ENCODE peak calls at places on chromosomes 11 and 22, in five cellular contexts. One of them, this sample, is unnamed.

GRCh38 chr11:57303280-57303989 is 21.3 kb downstream of the TNKS1BP1 start:
- DNase-seq in thoracic aorta: no peak
- DNase-seq in adrenal gland: no peak
- DNase-seq in transverse colon: no peak
- DNase-seq in SK-N-SH: peak; percentile 36
- DNase-seq in this sample: no peak

GRCh38 chr22:35205141-35205775 is 52.0 kb upstream of the HMGXB4 start:
- DNase-seq in thoracic aorta: no peak
- DNase-seq in transverse colon: no peak
- DNase-seq in SK-N-SH: no peak
- DNase-seq in adrenal gland: no peak
- DNase-seq in this sample: no peak

GRCh38 chr11:8671242-8671641 is 11.2 kb downstream of the TRIM66 start:
- DNase-seq in thoracic aorta: peak; percentile 37
- DNase-seq in transverse colon: peak; percentile 14
- DNase-seq in adrenal gland: peak; percentile 84
- DNase-seq in SK-N-SH: peak; percentile 32
- DNase-seq in this sample: no peak

GRCh38 chr22:45511847-45512261 is 9.2 kb downstream of the FBLN1 start:
- DNase-seq in thoracic aorta: no peak
- DNase-seq in transverse colon: peak; percentile 62
- DNase-seq in adrenal gland: peak; percentile 48
- DNase-seq in SK-N-SH: no peak
- DNase-seq in this sample: no peak

GRCh38 chr11:67300756-67301312 is 2.5 kb upstream of the SSH3 start:
- DNase-seq in adrenal gland: no peak
- DNase-seq in SK-N-SH: no peak
- DNase-seq in thoracic aorta: no peak
- DNase-seq in transverse colon: peak; percentile 6
- DNase-seq in this sample: no peak

GRCh38 chr22:11628651-11629511 is 3899.1 kb upstream of the OR11H1 start:
- DNase-seq in adrenal gland: no peak
- DNase-seq in thoracic aorta: no peak
- DNase-seq in transverse colon: no peak
- DNase-seq in SK-N-SH: no peak
- DNase-seq in this sample: no peak

GRCh38 chr11:76609736-76610370 is 60.7 kb downstream of the LRRC32 start:
- DNase-seq in thoracic aorta: no peak
- DNase-seq in adrenal gland: no peak
- DNase-seq in transverse colon: no peak
- DNase-seq in SK-N-SH: peak; percentile 5
- DNase-seq in this sample: no peak

GRCh38 chr22:18152519-18152918 is 2.5 kb downstream of the USP18 start:
- DNase-seq in SK-N-SH: no peak
- DNase-seq in adrenal gland: no peak
- DNase-seq in thoracic aorta: no peak
- DNase-seq in transverse colon: no peak
- DNase-seq in this sample: no peak

GRCh38 chr11:20077973-20078372 is 82.3 kb downstream of the DBX1 start:
- DNase-seq in thoracic aorta: no peak
- DNase-seq in adrenal gland: no peak
- DNase-seq in SK-N-SH: no peak
- DNase-seq in transverse colon: no peak
- DNase-seq in this sample: no peak

GRCh38 chr11:68145120-68145866 is 24.1 kb upstream of the CHKA start:
- DNase-seq in thoracic aorta: no peak
- DNase-seq in transverse colon: no peak
- DNase-seq in SK-N-SH: no peak
- DNase-seq in adrenal gland: peak; percentile 81
- DNase-seq in this sample: no peak

GRCh38 chr11:95991101-95991500 is 67.2 kb upstream of the MTMR2 start:
- DNase-seq in transverse colon: no peak
- DNase-seq in adrenal gland: no peak
- DNase-seq in thoracic aorta: no peak
- DNase-seq in SK-N-SH: no peak
- DNase-seq in this sample: no peak

GRCh38 chr11:70581991-70582885 is 183.9 kb downstream of the CTTN start:
- DNase-seq in transverse colon: no peak
- DNase-seq in SK-N-SH: peak; percentile 89
- DNase-seq in thoracic aorta: no peak
- DNase-seq in adrenal gland: no peak
- DNase-seq in this sample: no peak

GRCh38 chr22:17098379-17098819 is 13.6 kb downstream of the IL17RA start:
- DNase-seq in SK-N-SH: no peak
- DNase-seq in adrenal gland: peak; percentile 37
- DNase-seq in thoracic aorta: no peak
- DNase-seq in transverse colon: no peak
- DNase-seq in this sample: no peak

GRCh38 chr11:91664521-91664920 is 560.1 kb upstream of the FAT3 start:
- DNase-seq in adrenal gland: no peak
- DNase-seq in SK-N-SH: no peak
- DNase-seq in transverse colon: no peak
- DNase-seq in thoracic aorta: no peak
- DNase-seq in this sample: no peak

GRCh38 chr11:57574061-57574460 is 6.6 kb upstream of the UBE2L6 start:
- DNase-seq in SK-N-SH: no peak
- DNase-seq in thoracic aorta: no peak
- DNase-seq in transverse colon: no peak
- DNase-seq in adrenal gland: no peak
- DNase-seq in this sample: no peak

GRCh38 chr11:17927643-17928343 is 85.1 kb downstream of the SERGEF start:
- DNase-seq in adrenal gland: no peak
- DNase-seq in transverse colon: no peak
- DNase-seq in thoracic aorta: no peak
- DNase-seq in SK-N-SH: no peak
- DNase-seq in this sample: no peak

GRCh38 chr22:34669001-34669400 is 397.0 kb upstream of the ISX start:
- DNase-seq in thoracic aorta: no peak
- DNase-seq in SK-N-SH: no peak
- DNase-seq in transverse colon: no peak
- DNase-seq in adrenal gland: no peak
- DNase-seq in this sample: no peak

GRCh38 chr11:78251083-78251699 is 62.5 kb downstream of the USP35 start:
- DNase-seq in thoracic aorta: no peak
- DNase-seq in adrenal gland: peak; percentile 38
- DNase-seq in transverse colon: no peak
- DNase-seq in SK-N-SH: no peak
- DNase-seq in this sample: no peak

GRCh38 chr11:5507586-5508305 is 2.0 kb downstream of the UBQLN3 start:
- DNase-seq in thoracic aorta: no peak
- DNase-seq in SK-N-SH: no peak
- DNase-seq in transverse colon: no peak
- DNase-seq in adrenal gland: peak; percentile 26
- DNase-seq in this sample: no peak

GRCh38 chr11:111378773-111379499 is at the start of gene POU2AF1:
- DNase-seq in adrenal gland: no peak
- DNase-seq in transverse colon: peak; percentile 75
- DNase-seq in thoracic aorta: no peak
- DNase-seq in SK-N-SH: no peak
- DNase-seq in this sample: peak; percentile 22

GRCh38 chr11:65432133-65432650 is 9.6 kb downstream of the NEAT1 start:
- DNase-seq in transverse colon: no peak
- DNase-seq in thoracic aorta: no peak
- DNase-seq in adrenal gland: no peak
- DNase-seq in SK-N-SH: no peak
- DNase-seq in this sample: no peak

GRCh38 chr11:43447124-43447523 is 88.4 kb downstream of the TTC17 start:
- DNase-seq in thoracic aorta: no peak
- DNase-seq in SK-N-SH: no peak
- DNase-seq in transverse colon: no peak
- DNase-seq in adrenal gland: no peak
- DNase-seq in this sample: no peak

GRCh38 chr11:77113382-77114088 is 10.9 kb downstream of the OMP start:
- DNase-seq in SK-N-SH: peak; percentile 74
- DNase-seq in thoracic aorta: no peak
- DNase-seq in transverse colon: no peak
- DNase-seq in adrenal gland: peak; percentile 77
- DNase-seq in this sample: no peak

GRCh38 chr11:119705362-119705761 is 23.6 kb downstream of the NECTIN1 start:
- DNase-seq in transverse colon: no peak
- DNase-seq in adrenal gland: no peak
- DNase-seq in thoracic aorta: no peak
- DNase-seq in SK-N-SH: no peak
- DNase-seq in this sample: no peak

GRCh38 chr11:134069996-134070845 is 1.3 kb downstream of the JAM3 start:
- DNase-seq in thoracic aorta: no peak
- DNase-seq in transverse colon: no peak
- DNase-seq in adrenal gland: no peak
- DNase-seq in SK-N-SH: no peak
- DNase-seq in this sample: no peak

GRCh38 chr11:30465623-30466022 is 120.5 kb downstream of the MPPED2 start:
- DNase-seq in thoracic aorta: no peak
- DNase-seq in transverse colon: no peak
- DNase-seq in adrenal gland: no peak
- DNase-seq in SK-N-SH: no peak
- DNase-seq in this sample: no peak
- H3K4me1 ChIP-seq in thoracic aorta: peaks cover 33% of the 10 kb centered on the region
- H3K4me1 ChIP-seq in transverse colon: no peaks in the 10 kb centered on the region
- H3K4me1 ChIP-seq in adrenal gland: no peaks in the 10 kb centered on the region
- H3K4me1 ChIP-seq in SK-N-SH: no peaks in the 10 kb centered on the region
- H3K4me1 ChIP-seq in this sample: no peaks in the 10 kb centered on the region

DNA sequence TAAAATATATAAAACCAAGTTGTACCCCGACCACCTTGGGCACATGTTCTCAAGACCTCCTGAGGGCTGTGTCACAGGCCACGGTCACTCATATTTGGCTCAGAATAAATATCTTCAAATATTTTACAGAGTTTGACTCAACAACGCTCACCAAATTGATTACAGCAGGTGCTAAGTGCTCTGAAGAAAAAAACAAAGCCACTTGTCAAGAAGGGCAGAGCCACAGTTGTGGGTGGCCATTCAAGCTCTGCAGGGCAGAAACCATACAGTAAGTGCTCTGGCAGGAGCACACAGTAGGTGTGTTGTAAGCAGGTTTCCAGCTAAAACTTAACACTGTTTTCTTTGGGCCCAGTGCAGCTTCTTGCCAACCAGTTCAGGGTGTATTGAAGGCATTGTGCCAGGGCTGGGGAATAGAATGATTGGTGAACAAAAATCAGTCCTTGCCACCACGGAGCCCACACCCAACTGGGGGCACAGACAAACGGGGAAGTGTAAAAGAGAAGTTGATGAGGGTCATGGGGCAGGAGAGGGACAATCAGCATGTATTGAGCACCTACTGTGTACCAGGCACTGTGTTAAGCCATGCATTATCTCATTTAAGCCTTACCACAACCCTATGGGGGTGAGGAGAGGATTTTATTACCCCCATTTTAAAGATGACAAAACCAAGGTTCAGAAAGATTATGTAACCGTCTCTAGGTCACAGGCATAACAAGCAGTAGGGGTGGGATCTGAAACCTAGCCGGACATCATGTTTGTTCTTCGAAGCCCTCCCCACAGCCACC is 18.2 kb downstream of the ARRB1 start:
- DNase-seq in thoracic aorta: no peak
- DNase-seq in transverse colon: no peak
- DNase-seq in SK-N-SH: no peak
- DNase-seq in adrenal gland: no peak
- DNase-seq in this sample: no peak
- H3K4me1 ChIP-seq in thoracic aorta: peaks cover 3% of the 10 kb centered on the region
- H3K4me1 ChIP-seq in transverse colon: peaks cover 73% of the 10 kb centered on the region
- H3K4me1 ChIP-seq in SK-N-SH: peaks cover 54% of the 10 kb centered on the region
- H3K4me1 ChIP-seq in adrenal gland: peaks cover 46% of the 10 kb centered on the region
- H3K4me1 ChIP-seq in this sample: peaks cover 69% of the 10 kb centered on the region

DNA sequence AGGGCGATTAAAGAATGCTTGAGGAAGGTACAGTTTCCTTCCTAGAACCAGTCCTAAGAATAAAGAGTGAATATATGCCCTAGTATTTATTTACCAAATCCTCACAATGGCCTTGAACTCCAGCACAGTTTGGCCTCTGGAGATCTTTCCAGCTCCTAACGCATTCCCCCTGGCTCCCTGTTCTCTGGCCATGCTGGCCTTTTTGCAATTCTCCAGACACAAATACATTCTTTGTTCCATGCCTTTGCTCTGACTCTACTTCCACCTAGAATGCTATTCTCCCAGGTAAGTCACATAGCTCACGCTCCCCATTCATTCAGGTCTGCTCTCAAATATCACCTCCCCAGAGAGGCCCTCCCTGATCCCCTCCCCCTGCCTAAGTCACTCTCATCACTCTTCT is 3.7 kb upstream of the DGKZ start:
- DNase-seq in thoracic aorta: no peak
- DNase-seq in adrenal gland: no peak
- DNase-seq in SK-N-SH: no peak
- DNase-seq in transverse colon: no peak
- DNase-seq in this sample: no peak
- H3K4me1 ChIP-seq in thoracic aorta: peaks cover 5% of the 10 kb centered on the region
- H3K4me1 ChIP-seq in adrenal gland: peaks cover 34% of the 10 kb centered on the region
- H3K4me1 ChIP-seq in SK-N-SH: peaks cover 20% of the 10 kb centered on the region
- H3K4me1 ChIP-seq in transverse colon: peaks cover 10% of the 10 kb centered on the region
- H3K4me1 ChIP-seq in this sample: peaks cover 43% of the 10 kb centered on the region

DNA sequence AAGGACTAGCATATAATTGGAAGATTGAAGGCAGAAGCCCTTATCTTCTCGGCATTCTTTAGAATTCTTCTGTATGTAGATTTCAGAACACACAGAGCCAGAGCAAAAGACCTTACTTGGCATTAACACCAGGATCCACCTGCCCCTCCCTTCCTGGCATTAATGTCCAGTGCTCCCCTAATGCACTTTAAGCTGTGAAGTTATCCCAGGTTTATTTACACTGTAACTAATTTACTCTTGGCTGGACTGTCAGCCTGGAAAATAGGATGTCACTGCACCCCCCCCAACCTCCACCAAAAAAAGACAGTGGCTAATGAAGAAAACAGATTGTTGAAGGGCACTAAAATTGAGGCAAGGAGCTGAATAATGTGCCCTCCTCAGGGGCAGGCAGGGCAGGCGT is 30.1 kb downstream of the TIMP3 start:
- DNase-seq in SK-N-SH: no peak
- DNase-seq in transverse colon: no peak
- DNase-seq in adrenal gland: no peak
- DNase-seq in thoracic aorta: no peak
- DNase-seq in this sample: no peak
- H3K4me1 ChIP-seq in SK-N-SH: peaks cover 6% of the 10 kb centered on the region
- H3K4me1 ChIP-seq in transverse colon: peaks cover 12% of the 10 kb centered on the region
- H3K4me1 ChIP-seq in adrenal gland: peaks cover 99% of the 10 kb centered on the region
- H3K4me1 ChIP-seq in thoracic aorta: peaks cover 8% of the 10 kb centered on the region
- H3K4me1 ChIP-seq in this sample: peaks cover 99% of the 10 kb centered on the region

This sample was measured in esophagus squamous epithelium.